ENCODE peak calls at places on chromosomes 6 and 20, in five cellular contexts. One of them, this sample, is unnamed.

GRCh38 chr20:15895126-15895525 is 678.1 kb downstream of the KIF16B start:
- DNase-seq in Calu3: no peak
- DNase-seq in neural crest cell: no peak
- DNase-seq in spleen: no peak
- DNase-seq in foreskin keratinocyte: no peak
- DNase-seq in this sample: no peak

GRCh38 chr6:146985111-146985510 is 219.1 kb upstream of the STXBP5 start:
- DNase-seq in Calu3: no peak
- DNase-seq in neural crest cell: no peak
- DNase-seq in spleen: no peak
- DNase-seq in foreskin keratinocyte: no peak
- DNase-seq in this sample: no peak

GRCh38 chr20:44463466-44463865 is 12.2 kb upstream of the TTPAL start:
- DNase-seq in Calu3: no peak
- DNase-seq in neural crest cell: no peak
- DNase-seq in spleen: no peak
- DNase-seq in foreskin keratinocyte: no peak
- DNase-seq in this sample: no peak

GRCh38 chr20:14454296-14454695 is 116.9 kb upstream of the FLRT3 start:
- DNase-seq in Calu3: no peak
- DNase-seq in neural crest cell: no peak
- DNase-seq in spleen: no peak
- DNase-seq in foreskin keratinocyte: no peak
- DNase-seq in this sample: no peak

GRCh38 chr6:20403766-20404640 is 2.3 kb downstream of the E2F3 start:
- DNase-seq in Calu3: peak
- DNase-seq in neural crest cell: peak
- DNase-seq in spleen: no peak
- DNase-seq in foreskin keratinocyte: peak
- DNase-seq in this sample: no peak

GRCh38 chr20:57126481-57127092 is 139.9 kb downstream of the BMP7 start:
- DNase-seq in Calu3: no peak
- DNase-seq in neural crest cell: no peak
- DNase-seq in spleen: no peak
- DNase-seq in foreskin keratinocyte: peak
- DNase-seq in this sample: no peak

GRCh38 chr6:31721351-31722020 is at the start of gene LY6G6C:
- DNase-seq in Calu3: no peak
- DNase-seq in neural crest cell: no peak
- DNase-seq in spleen: peak
- DNase-seq in foreskin keratinocyte: no peak
- DNase-seq in this sample: no peak

GRCh38 chr6:70574643-70575042 is 7.9 kb downstream of the SDHAF4 start:
- DNase-seq in Calu3: no peak
- DNase-seq in neural crest cell: no peak
- DNase-seq in spleen: no peak
- DNase-seq in foreskin keratinocyte: no peak
- DNase-seq in this sample: no peak

GRCh38 chr6:35091353-35092083 is 49.6 kb downstream of the TCP11 start:
- DNase-seq in Calu3: no peak
- DNase-seq in neural crest cell: no peak
- DNase-seq in spleen: no peak
- DNase-seq in foreskin keratinocyte: no peak
- DNase-seq in this sample: no peak

GRCh38 chr6:52330470-52330869 is 31.5 kb upstream of the PAQR8 start:
- DNase-seq in Calu3: peak
- DNase-seq in neural crest cell: no peak
- DNase-seq in spleen: no peak
- DNase-seq in foreskin keratinocyte: no peak
- DNase-seq in this sample: no peak

GRCh38 chr20:59184880-59185447 is 21.3 kb downstream of the ZNF831 start:
- DNase-seq in Calu3: no peak
- DNase-seq in neural crest cell: no peak
- DNase-seq in spleen: no peak
- DNase-seq in foreskin keratinocyte: no peak
- DNase-seq in this sample: no peak

DNA sequence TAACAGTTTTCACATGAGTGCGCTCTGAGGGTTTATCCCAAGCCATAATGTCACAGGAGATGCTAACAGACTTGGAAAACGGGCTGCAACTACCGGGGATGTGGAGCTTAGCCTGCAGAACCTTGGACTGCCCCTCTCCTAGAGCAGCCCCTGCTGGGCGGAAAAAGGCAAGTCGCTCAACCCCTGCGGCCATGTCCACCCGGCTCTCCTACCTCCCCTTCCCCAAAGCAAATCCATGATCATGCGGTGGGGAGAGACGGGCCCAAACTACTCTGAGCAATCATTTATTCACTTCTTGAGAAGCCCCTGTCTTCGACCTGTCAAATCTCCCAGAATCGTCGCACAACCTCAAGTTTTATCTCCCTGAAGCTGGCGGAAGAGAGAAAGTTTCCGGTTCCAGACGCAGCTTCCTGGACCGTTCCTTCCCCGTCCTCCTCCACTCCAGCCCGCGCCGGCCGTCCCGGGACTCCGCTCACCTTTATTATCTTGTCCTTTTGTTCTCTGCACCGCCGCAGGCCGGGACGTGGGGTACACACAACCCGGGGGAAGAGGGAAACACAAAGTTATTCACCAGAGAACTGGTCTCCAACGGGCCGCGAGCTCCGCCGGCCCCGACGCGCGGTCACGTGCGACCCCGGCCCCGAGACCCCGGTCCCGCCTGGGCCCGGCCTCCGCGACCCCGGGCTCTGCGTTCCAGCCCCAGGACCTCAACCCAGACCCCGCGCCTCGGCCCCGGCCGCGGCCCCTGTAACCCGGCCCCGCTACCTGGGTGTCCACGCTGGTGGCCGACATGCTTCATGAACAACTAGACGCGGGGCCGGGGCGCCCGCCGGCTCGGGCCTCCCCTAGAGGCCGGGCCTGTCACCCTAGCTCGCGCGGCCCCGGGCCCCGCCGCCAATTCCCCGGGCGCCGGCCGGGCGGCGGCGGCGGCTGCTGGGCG is 560 bp downstream of the YTHDF1 start:
- DNase-seq in Calu3: peak
- DNase-seq in neural crest cell: peak
- DNase-seq in spleen: no peak
- DNase-seq in foreskin keratinocyte: no peak
- DNase-seq in this sample: no peak
- TF ChIP-seq CTCF in Calu3: no peak
- TF ChIP-seq CTCF in neural crest cell: peak
- TF ChIP-seq CTCF in spleen: no peak
- TF ChIP-seq CTCF in foreskin keratinocyte: peak
- TF ChIP-seq CTCF in this sample: no peak

DNA sequence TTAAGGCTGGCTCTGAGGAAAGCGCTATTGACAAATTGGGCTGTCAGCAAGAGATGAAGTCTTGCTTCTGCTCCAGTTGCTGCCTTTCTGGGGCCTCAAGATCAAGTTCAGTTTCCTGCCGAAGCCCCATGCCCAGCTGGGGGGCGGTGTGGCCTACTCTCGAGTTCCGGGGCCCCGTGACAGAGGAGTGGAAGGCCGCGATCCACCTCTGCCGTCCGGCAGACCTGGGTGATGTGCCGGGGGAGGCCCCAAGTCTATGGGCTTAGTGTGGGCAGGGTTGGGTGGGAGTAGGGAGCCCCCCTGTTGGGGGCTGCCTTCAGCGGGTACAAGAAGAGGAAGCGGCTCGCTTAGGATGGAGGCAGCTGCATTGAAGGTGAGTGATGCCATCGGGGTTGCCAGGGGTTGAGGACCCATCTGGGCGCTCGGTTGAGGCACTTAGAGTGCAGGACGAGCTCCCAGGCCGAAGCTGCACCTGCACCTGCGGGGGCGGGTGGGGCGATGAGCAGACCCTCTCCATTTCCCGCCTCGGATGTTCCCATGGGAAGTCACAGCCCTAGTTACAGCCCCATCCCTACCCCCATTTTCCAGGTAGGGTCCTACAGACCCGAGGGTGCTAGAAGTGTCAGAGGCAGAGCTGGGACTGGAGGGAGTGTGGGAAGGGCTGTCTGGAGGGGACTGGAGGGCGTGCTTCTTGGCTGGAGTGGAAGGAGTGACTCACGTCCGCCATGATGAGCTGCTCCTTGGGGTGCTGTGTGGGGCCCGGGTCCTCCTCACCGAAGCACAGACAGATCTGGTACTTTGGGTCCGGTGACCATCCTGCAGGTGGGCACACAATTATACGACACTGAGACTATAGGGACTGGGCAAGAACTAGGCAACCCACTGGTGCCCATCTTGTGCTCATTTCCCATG is 2.9 kb upstream of the FOXS1 start:
- DNase-seq in Calu3: no peak
- DNase-seq in neural crest cell: no peak
- DNase-seq in spleen: no peak
- DNase-seq in foreskin keratinocyte: no peak
- DNase-seq in this sample: no peak
- TF ChIP-seq CTCF in Calu3: no peak
- TF ChIP-seq CTCF in neural crest cell: no peak
- TF ChIP-seq CTCF in spleen: no peak
- TF ChIP-seq CTCF in foreskin keratinocyte: no peak
- TF ChIP-seq CTCF in this sample: no peak

GRCh38 chr6:13908955-13909381 is 15.8 kb upstream of the RNF182 start:
- DNase-seq in Calu3: peak
- DNase-seq in neural crest cell: peak
- DNase-seq in spleen: no peak
- DNase-seq in foreskin keratinocyte: no peak
- DNase-seq in this sample: no peak
- TF ChIP-seq CTCF in Calu3: no peak
- TF ChIP-seq CTCF in neural crest cell: peak
- TF ChIP-seq CTCF in spleen: peak
- TF ChIP-seq CTCF in foreskin keratinocyte: peak
- TF ChIP-seq CTCF in this sample: peak

GRCh38 chr6:148345176-148345575 is 2.5 kb downstream of the SASH1 start:
- DNase-seq in Calu3: no peak
- DNase-seq in neural crest cell: no peak
- DNase-seq in spleen: no peak
- DNase-seq in foreskin keratinocyte: no peak
- DNase-seq in this sample: no peak

GRCh38 chr6:148343383-148343782 is 745 bp downstream of the SASH1 start:
- DNase-seq in Calu3: no peak
- DNase-seq in neural crest cell: no peak
- DNase-seq in spleen: no peak
- DNase-seq in foreskin keratinocyte: no peak
- DNase-seq in this sample: no peak

GRCh38 chr6:148343028-148343374 is 363 bp downstream of the SASH1 start:
- DNase-seq in Calu3: no peak
- DNase-seq in neural crest cell: no peak
- DNase-seq in spleen: peak
- DNase-seq in foreskin keratinocyte: no peak
- DNase-seq in this sample: no peak

GRCh38 chr6:148347076-148348054 is 4.7 kb downstream of the SASH1 start:
- DNase-seq in Calu3: no peak
- DNase-seq in neural crest cell: no peak
- DNase-seq in spleen: no peak
- DNase-seq in foreskin keratinocyte: no peak
- DNase-seq in this sample: no peak

DNA sequence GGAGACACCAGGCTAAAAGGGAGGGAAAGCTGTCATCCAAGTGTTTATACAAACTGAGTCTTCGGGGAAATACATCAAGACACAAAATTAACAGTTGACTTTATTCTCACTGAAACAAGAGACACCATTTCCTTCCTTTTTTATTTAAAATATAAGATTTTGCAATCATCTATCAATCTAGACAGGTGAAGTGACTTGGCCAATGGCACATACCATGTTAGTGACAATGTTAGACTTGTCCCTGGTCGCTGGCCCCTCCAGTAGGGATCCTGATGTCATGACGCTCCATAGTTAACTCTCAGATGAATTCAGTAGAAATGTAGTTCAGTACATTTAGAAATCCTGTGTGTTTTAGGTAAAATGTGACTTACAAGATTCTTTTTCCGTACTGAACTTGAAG is 2.9 kb downstream of the SASH1 start:
- DNase-seq in Calu3: no peak
- DNase-seq in neural crest cell: no peak
- DNase-seq in spleen: no peak
- DNase-seq in foreskin keratinocyte: no peak
- DNase-seq in this sample: no peak
- TF ChIP-seq CTCF in Calu3: no peak
- TF ChIP-seq CTCF in neural crest cell: no peak
- TF ChIP-seq CTCF in spleen: no peak
- TF ChIP-seq CTCF in foreskin keratinocyte: no peak
- TF ChIP-seq CTCF in this sample: no peak

GRCh38 chr6:108914235-108915022 is 66.2 kb downstream of the ARMC2 start:
- DNase-seq in Calu3: peak
- DNase-seq in neural crest cell: peak
- DNase-seq in spleen: no peak
- DNase-seq in foreskin keratinocyte: no peak
- DNase-seq in this sample: no peak
- TF ChIP-seq CTCF in Calu3: peak
- TF ChIP-seq CTCF in neural crest cell: peak
- TF ChIP-seq CTCF in spleen: no peak
- TF ChIP-seq CTCF in foreskin keratinocyte: peak
- TF ChIP-seq CTCF in this sample: no peak

GRCh38 chr20:5990946-5991345 is 40.5 kb downstream of the MCM8 start:
- DNase-seq in Calu3: no peak
- DNase-seq in neural crest cell: no peak
- DNase-seq in spleen: no peak
- DNase-seq in foreskin keratinocyte: no peak
- DNase-seq in this sample: no peak

GRCh38 chr20:5991623-5992441 is 41.4 kb downstream of the MCM8 start:
- DNase-seq in Calu3: no peak
- DNase-seq in neural crest cell: no peak
- DNase-seq in spleen: no peak
- DNase-seq in foreskin keratinocyte: no peak
- DNase-seq in this sample: no peak

GRCh38 chr20:5987383-5987782 is 36.9 kb downstream of the MCM8 start:
- DNase-seq in Calu3: no peak
- DNase-seq in neural crest cell: no peak
- DNase-seq in spleen: no peak
- DNase-seq in foreskin keratinocyte: no peak
- DNase-seq in this sample: no peak

DNA sequence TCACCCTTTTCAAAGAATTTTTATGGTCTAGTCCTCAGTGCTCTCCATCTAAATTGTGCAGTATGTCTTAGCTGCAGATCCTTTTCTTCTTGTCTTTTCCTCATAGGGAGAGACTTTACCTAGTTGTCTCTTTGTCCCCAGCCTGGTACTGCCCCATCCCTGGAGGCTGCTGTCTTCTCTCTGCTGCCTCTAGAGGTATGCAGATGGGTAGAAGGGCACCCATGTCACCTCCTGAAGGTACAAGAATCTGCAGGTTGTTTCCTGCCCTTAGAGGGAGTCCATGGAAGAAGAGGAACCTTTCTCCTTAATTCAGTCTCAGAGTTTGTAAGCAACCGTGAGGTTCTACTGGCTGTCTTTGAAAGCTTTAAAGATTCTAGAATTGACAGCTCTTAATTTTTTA is 39.1 kb downstream of the MCM8 start:
- DNase-seq in Calu3: no peak
- DNase-seq in neural crest cell: no peak
- DNase-seq in spleen: no peak
- DNase-seq in foreskin keratinocyte: no peak
- DNase-seq in this sample: no peak
- TF ChIP-seq CTCF in Calu3: no peak
- TF ChIP-seq CTCF in neural crest cell: no peak
- TF ChIP-seq CTCF in spleen: no peak
- TF ChIP-seq CTCF in foreskin keratinocyte: no peak
- TF ChIP-seq CTCF in this sample: no peak

This sample was measured in activated B cell treated with CpG ODN at 0.5 μM for 24 hours.